ENCODE peak calls at places on chromosome 5, in four cellular contexts. M is suprapubic skin; L is cardiac muscle cell; H is CD8-positive, alpha-beta T cell. X is an unnamed sample. For H3K27me3, the result is how much of the 10 kb centered on the place peaks cover.

GRCh38 chr5:156383510-156383909 is 56.5 kb downstream of the SGCD start:
- DNase-seq in H (no peak), L (peak), M (no peak), X (no peak)

GRCh38 chr5:72799721-72800120 is 16.7 kb upstream of the TNPO1 start:
- DNase-seq in H (no peak), M (no peak), L (no peak), X (no peak)

GRCh38 chr5:173318338-173318737 is 9.9 kb downstream of the STC2 start:
- DNase-seq in M (no peak), L (no peak), H (no peak), X (no peak)

GRCh38 chr5:141382469-141383294 is at the start of gene PCDHGA7:
- DNase-seq in H (no peak), L (peak), M (no peak), X (no peak)

GRCh38 chr5:133303298-133303697 is 251.5 kb downstream of the HSPA4 start:
- DNase-seq in H (no peak), M (no peak), L (no peak), X (no peak)

GRCh38 chr5:105150324-105150723 is 1587.7 kb upstream of the NUDT12 start:
- DNase-seq in M (no peak), L (no peak), H (no peak), X (no peak)

GRCh38 chr5:75712091-75712490 is 5.1 kb downstream of the POC5 start:
- DNase-seq in L (no peak), M (no peak), H (no peak), X (no peak)

GRCh38 chr5:24909210-24909609 is 264.4 kb upstream of the CDH10 start:
- DNase-seq in L (no peak), H (no peak), M (no peak), X (no peak)

GRCh38 chr5:155728146-155728856 is 598.7 kb upstream of the SGCD start:
- DNase-seq in L (peak), M (peak), H (no peak), X (no peak)

GRCh38 chr5:81895312-81895711 is 76.5 kb upstream of the ATG10 start:
- DNase-seq in L (peak), H (no peak), M (no peak), X (no peak)

GRCh38 chr5:145478651-145479050 is 356.5 kb downstream of the PRELID2 start:
- DNase-seq in M (no peak), L (no peak), H (no peak), X (no peak)

GRCh38 chr5:110940136-110940535 is 131.4 kb upstream of the TSLP start:
- DNase-seq in L (no peak), H (no peak), M (no peak), X (no peak)

GRCh38 chr5:157312492-157312891 is 46.6 kb downstream of the CYFIP2 start:
- DNase-seq in M (no peak), L (peak), H (peak), X (peak)

GRCh38 chr5:160438316-160439204 is 16.9 kb downstream of the PTTG1 start:
- DNase-seq in H (peak), L (peak), M (no peak), X (peak)

GRCh38 chr5:112636288-112636731 is 101.4 kb upstream of the APC start:
- DNase-seq in M (no peak), L (no peak), H (no peak), X (no peak)

GRCh38 chr5:173486826-173487225 is 129.6 kb downstream of the BOD1 start:
- DNase-seq in H (no peak), L (no peak), M (no peak), X (no peak)

GRCh38 chr5:7857361-7857760 is 6.4 kb upstream of the CFAP90 start:
- DNase-seq in L (no peak), M (no peak), H (no peak), X (no peak)

GRCh38 chr5:10663531-10664183 is 97.4 kb downstream of the DAP start:
- DNase-seq in H (no peak), M (no peak), L (peak), X (no peak)

GRCh38 chr5:89253931-89254330 is 370.9 kb upstream of the MEF2C start:
- DNase-seq in H (no peak), M (no peak), L (no peak), X (no peak)

GRCh38 chr5:38426986-38427950 is 129.2 kb downstream of the LIFR start:
- DNase-seq in L (no peak), H (no peak), M (no peak), X (no peak)
- H3K27ac ChIP-seq in L (no peak), H (no peak), M (no peak), X (no peak)

GRCh38 chr5:1010181-1010510 is 1.5 kb downstream of the NKD2 start:
- DNase-seq in H (no peak), L (no peak), M (no peak), X (no peak)
- H3K27me3 ChIP-seq in H (under half), L (half or more), M (half or more), X (under half)

DNA sequence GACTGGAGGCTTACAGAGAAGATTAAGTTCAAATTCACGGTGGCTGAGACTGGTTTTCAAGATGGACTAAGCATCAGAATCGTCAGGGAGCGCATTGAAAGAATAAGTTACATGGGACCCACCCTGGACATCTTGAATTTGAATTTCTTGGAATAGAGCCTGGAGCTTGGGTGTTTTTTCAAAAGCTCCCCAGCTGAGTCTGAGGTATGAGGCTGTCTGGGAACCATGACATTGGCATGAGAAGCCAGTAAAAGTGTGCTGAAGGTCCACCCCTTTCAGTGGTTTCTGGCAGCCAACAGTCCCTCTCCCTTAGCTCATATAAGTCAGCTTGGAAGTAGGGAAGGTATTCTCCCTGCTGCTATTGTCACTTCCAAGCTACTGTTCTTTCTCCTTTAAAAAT is 97.8 kb downstream of the MAST4 start:
- DNase-seq in L (peak), H (no peak), M (no peak), X (no peak)
- H3K27ac ChIP-seq in L (no peak), H (no peak), M (no peak), X (no peak)

GRCh38 chr5:169413416-169413815 is 112.5 kb upstream of the SLIT3 start:
- DNase-seq in M (no peak), H (no peak), L (no peak), X (no peak)
- H3K27me3 ChIP-seq in M (under half), H (under half), L (under half), X (under half)